ENCODE peak calls at places on chromosomes 11 and 22, in five cellular contexts. O, S, M, R and X are unnamed samples.

GRCh38 chr11:96329419-96329818 is 13.6 kb downstream of the MAML2 start:
- DNase-seq in O (no peak), S (no peak), M (no peak), R (no peak), X (no peak)

GRCh38 chr11:77188323-77188911 is 60.4 kb downstream of the MYO7A start:
- DNase-seq in O (peak; percentile 80), S (peak; percentile 79), M (peak; percentile 73), R (peak; percentile 87), X (peak; percentile 89)

GRCh38 chr11:84097186-84097585 is 811.0 kb upstream of the CCDC90B start:
- DNase-seq in O (no peak), S (no peak), M (no peak), R (no peak), X (no peak)

GRCh38 chr11:64882243-64882642 is 3.8 kb upstream of the EHD1 start:
- DNase-seq in O (no peak), S (no peak), M (no peak), R (no peak), X (no peak)

GRCh38 chr11:128908391-128909246 is 17.5 kb downstream of the KCNJ5 start:
- DNase-seq in O (no peak), S (no peak), M (peak; percentile 66), R (no peak), X (peak; percentile 45)

GRCh38 chr22:37063436-37064420 is 12.2 kb downstream of the KCTD17 start:
- DNase-seq in O (no peak), S (no peak), M (no peak), R (no peak), X (peak; percentile 38)

GRCh38 chr11:95088946-95089619 is 563 bp upstream of the ENDOD1 start:
- DNase-seq in O (no peak), S (no peak), M (no peak), R (peak; percentile 48), X (peak; percentile 46)

GRCh38 chr11:102868359-102868758 is 6.4 kb downstream of the MMP12 start:
- DNase-seq in O (no peak), S (no peak), M (peak; percentile 40), R (no peak), X (no peak)

GRCh38 chr22:44583076-44583760 is 85.2 kb upstream of the RTL6 start:
- DNase-seq in O (no peak), S (no peak), M (peak; percentile 12), R (no peak), X (no peak)

GRCh38 chr11:2249191-2249916 is 21.0 kb downstream of the ASCL2 start:
- DNase-seq in O (no peak), S (no peak), M (no peak), R (no peak), X (no peak)

GRCh38 chr11:113778111-113778910 is 1.3 kb upstream of the CLDN25 start:
- DNase-seq in O (no peak), S (no peak), M (peak; percentile 34), R (no peak), X (no peak)

GRCh38 chr22:45225732-45226560 is 14.7 kb downstream of the KIAA0930 start:
- DNase-seq in O (no peak), S (no peak), M (peak; percentile 93), R (no peak), X (no peak)

GRCh38 chr11:68446046-68446725 is 14.4 kb upstream of the PPP6R3 start:
- DNase-seq in O (no peak), S (no peak), M (no peak), R (no peak), X (no peak)

GRCh38 chr11:11413776-11414175 is 60.7 kb upstream of the CSNK2A3 start:
- DNase-seq in O (no peak), S (no peak), M (no peak), R (no peak), X (no peak)

GRCh38 chr11:126211236-126212088 is at the start of the genes FAM118B and RPUSD4:
- DNase-seq in O (peak; percentile 99), S (peak; percentile 98), M (peak; percentile 96), R (peak; percentile 99), X (peak; percentile 99)

GRCh38 chr11:40188848-40189247 is 1270.6 kb downstream of the LRRC4C start:
- DNase-seq in O (no peak), S (no peak), M (no peak), R (no peak), X (no peak)

GRCh38 chr11:19595499-19595839 is 117.2 kb upstream of the NAV2 start:
- DNase-seq in O (no peak), S (no peak), M (no peak), R (no peak), X (no peak)

GRCh38 chr22:41862160-41862529 is 29.2 kb downstream of the SREBF2 start:
- DNase-seq in O (no peak), S (no peak), M (no peak), R (peak; percentile 75), X (peak; percentile 75)

GRCh38 chr22:49738006-49738405 is 89.7 kb downstream of the BRD1 start:
- DNase-seq in O (no peak), S (no peak), M (no peak), R (no peak), X (no peak)

GRCh38 chr11:110250168-110250567 is 46.2 kb downstream of the RDX start:
- DNase-seq in O (no peak), S (no peak), M (no peak), R (no peak), X (no peak)

GRCh38 chr11:47514825-47515647 is 37.9 kb downstream of the CELF1 start:
- DNase-seq in O (peak; percentile 40), S (no peak), M (peak; percentile 74), R (no peak), X (peak; percentile 70)

GRCh38 chr11:56624661-56625110 is 10.0 kb upstream of the OR5M1 start:
- DNase-seq in O (peak; percentile 13), S (peak; percentile 24), M (peak; percentile 56), R (no peak), X (peak; percentile 3)
- TF ChIP-seq CTCF in O (peak; percentile 27), S (no peak), M (peak; percentile 49), R (no peak), X (no peak)

GRCh38 chr22:19766506-19767426 is 6.2 kb downstream of the TBX1 start:
- DNase-seq in O (peak; percentile 85), S (peak; percentile 53), M (no peak), R (no peak), X (peak; percentile 86)
- TF ChIP-seq CTCF in O (peak; percentile 75), S (peak; percentile 41), M (peak; percentile 2), R (no peak), X (peak; percentile 70)

DNA sequence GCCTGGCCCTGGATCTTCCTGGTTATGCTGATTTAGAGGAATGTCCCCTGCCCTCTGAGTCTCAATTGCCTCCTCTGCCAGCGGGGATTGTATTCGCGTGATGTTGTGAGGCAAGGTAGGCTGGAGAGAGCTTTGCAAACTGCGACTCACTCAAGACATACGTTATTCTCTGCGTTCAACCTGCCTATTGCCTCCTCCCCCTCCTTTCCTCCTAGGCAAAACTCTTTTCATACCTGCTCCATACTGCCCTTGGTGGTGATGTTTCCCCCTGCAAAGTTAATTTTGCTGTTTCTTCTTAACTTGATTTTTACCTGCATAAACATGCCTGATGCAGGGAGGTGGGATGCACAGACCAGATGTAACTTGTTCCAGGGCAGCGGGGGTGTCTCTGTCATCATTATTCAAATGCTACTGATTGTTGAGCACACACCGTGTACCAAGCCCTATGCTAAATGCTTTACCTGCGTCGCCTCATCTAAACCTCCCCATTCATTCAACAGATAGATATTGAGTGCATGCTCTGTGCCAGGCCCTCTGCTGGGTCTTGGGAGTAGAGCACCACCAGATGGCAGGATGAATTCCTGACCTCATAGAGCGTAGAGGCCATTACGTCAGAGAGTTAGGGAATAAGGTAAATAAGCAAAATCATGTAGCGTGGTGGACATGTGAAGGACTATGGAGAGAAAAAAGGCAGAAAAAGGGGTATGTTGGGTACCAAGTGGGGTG is 29.0 kb downstream of the SGSM1 start:
- DNase-seq in O (no peak), S (peak; percentile 40), M (no peak), R (no peak), X (no peak)
- TF ChIP-seq CTCF in O (peak; percentile 28), S (no peak), M (peak; percentile 10), R (no peak), X (peak; percentile 9)

GRCh38 chr22:38505595-38506117 is 455 bp downstream of the DDX17 start:
- DNase-seq in O (peak; percentile 80), S (peak; percentile 41), M (peak; percentile 78), R (peak; percentile 72), X (peak; percentile 54)
- TF ChIP-seq CTCF in O (no peak), S (no peak), M (no peak), R (no peak), X (no peak)

GRCh38 chr11:72426758-72427157 is 7.6 kb downstream of the CLPB start:
- DNase-seq in O (no peak), S (no peak), M (no peak), R (no peak), X (no peak)

GRCh38 chr11:72429626-72430025 is 4.7 kb downstream of the CLPB start:
- DNase-seq in O (no peak), S (no peak), M (no peak), R (no peak), X (no peak)

GRCh38 chr11:72425053-72425980 is 9.0 kb downstream of the CLPB start:
- DNase-seq in O (no peak), S (no peak), M (no peak), R (no peak), X (no peak)

GRCh38 chr11:72423840-72424239 is 10.5 kb downstream of the CLPB start:
- DNase-seq in O (no peak), S (no peak), M (no peak), R (no peak), X (no peak)

DNA sequence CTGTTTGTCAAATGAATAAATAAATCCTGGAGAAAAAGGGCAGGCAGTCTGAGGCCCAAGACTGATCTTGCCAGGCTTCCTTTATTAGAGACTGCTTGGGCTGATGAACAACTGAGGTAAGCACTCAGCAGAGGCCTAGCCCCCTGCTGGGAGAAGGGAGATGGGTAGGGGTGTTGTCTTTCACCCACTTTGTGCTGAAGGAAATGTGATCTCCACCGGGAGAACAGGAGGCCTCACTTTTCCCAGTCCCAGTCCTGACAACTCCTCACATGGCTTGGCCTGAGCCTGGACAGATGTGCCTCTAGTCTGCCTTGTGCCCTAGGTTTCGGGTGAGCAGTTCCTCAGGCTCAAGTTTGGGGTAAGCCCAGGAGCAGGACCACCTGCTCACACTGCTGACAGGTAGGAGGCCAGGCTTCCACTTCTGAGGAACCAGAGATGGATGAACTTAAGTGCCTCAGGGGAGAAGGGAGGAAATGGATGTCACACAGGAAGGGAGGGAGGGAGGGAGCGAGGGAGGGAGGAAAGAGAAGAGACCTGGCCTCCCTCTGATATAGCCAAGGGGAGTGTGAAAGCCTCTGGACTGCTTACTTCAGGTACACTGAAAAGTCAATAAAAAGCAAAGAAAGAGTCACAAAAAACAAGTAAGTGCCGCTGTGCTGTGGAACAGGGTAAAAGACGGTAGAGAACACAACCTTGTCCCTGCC is 8.1 kb downstream of the CLPB start:
- DNase-seq in O (no peak), S (no peak), M (no peak), R (no peak), X (no peak)
- TF ChIP-seq CTCF in O (no peak), S (no peak), M (no peak), R (no peak), X (no peak)